ENCODE peak calls at places on chromosome 17, in four cellular contexts. One of them, this sample, is unnamed. For H3K9me3, the result is how much of the 10 kb centered on the place peaks cover.

GRCh38 chr17:11950771-11951519 is 46.3 kb downstream of the ZNF18 start:
- DNase-seq in tibial nerve: no peak
- DNase-seq in ovary: no peak
- DNase-seq in OCI-LY7: no peak
- DNase-seq in this sample: no peak

GRCh38 chr17:52025231-52025630 is 133.3 kb downstream of the CA10 start:
- DNase-seq in ovary: no peak
- DNase-seq in OCI-LY7: no peak
- DNase-seq in tibial nerve: no peak
- DNase-seq in this sample: no peak

GRCh38 chr17:50947844-50948514 is 81.8 kb upstream of the TOB1 start:
- DNase-seq in OCI-LY7: no peak
- DNase-seq in tibial nerve: no peak
- DNase-seq in ovary: peak
- DNase-seq in this sample: no peak

GRCh38 chr17:73757324-73757942 is 113.2 kb upstream of the SDK2 start:
- DNase-seq in tibial nerve: no peak
- DNase-seq in OCI-LY7: no peak
- DNase-seq in ovary: no peak
- DNase-seq in this sample: no peak

GRCh38 chr17:74437702-74438101 is 5.8 kb downstream of the GPRC5C start:
- DNase-seq in OCI-LY7: peak
- DNase-seq in ovary: no peak
- DNase-seq in tibial nerve: no peak
- DNase-seq in this sample: no peak

GRCh38 chr17:38341035-38341721 is 2.6 kb downstream of the GPR179 start:
- DNase-seq in OCI-LY7: no peak
- DNase-seq in ovary: no peak
- DNase-seq in tibial nerve: peak
- DNase-seq in this sample: no peak

GRCh38 chr17:29615048-29615385 is 7.7 kb downstream of the CORO6 start:
- DNase-seq in tibial nerve: no peak
- DNase-seq in ovary: no peak
- DNase-seq in OCI-LY7: no peak
- DNase-seq in this sample: no peak

GRCh38 chr17:66255112-66255511 is 25.9 kb upstream of the APOH start:
- DNase-seq in OCI-LY7: peak
- DNase-seq in ovary: no peak
- DNase-seq in tibial nerve: peak
- DNase-seq in this sample: no peak

GRCh38 chr17:34059423-34060220 is 195.5 kb upstream of the CCL2 start:
- DNase-seq in tibial nerve: no peak
- DNase-seq in ovary: no peak
- DNase-seq in OCI-LY7: no peak
- DNase-seq in this sample: no peak

GRCh38 chr17:82328994-82329507 is 4.5 kb downstream of the SECTM1 start:
- DNase-seq in OCI-LY7: no peak
- DNase-seq in tibial nerve: no peak
- DNase-seq in ovary: no peak
- DNase-seq in this sample: no peak

GRCh38 chr17:52128721-52129120 is 29.8 kb downstream of the CA10 start:
- DNase-seq in OCI-LY7: no peak
- DNase-seq in tibial nerve: no peak
- DNase-seq in ovary: no peak
- DNase-seq in this sample: no peak

GRCh38 chr17:76943781-76944213 is 75.6 kb downstream of the MGAT5B start:
- DNase-seq in tibial nerve: no peak
- DNase-seq in ovary: no peak
- DNase-seq in OCI-LY7: no peak
- DNase-seq in this sample: no peak

GRCh38 chr17:37802061-37802460 is 57.2 kb upstream of the HNF1B start:
- DNase-seq in OCI-LY7: no peak
- DNase-seq in tibial nerve: no peak
- DNase-seq in ovary: no peak
- DNase-seq in this sample: no peak

GRCh38 chr17:79800325-79801155 is 3.7 kb upstream of the CBX8 start:
- DNase-seq in ovary: no peak
- DNase-seq in OCI-LY7: peak
- DNase-seq in tibial nerve: no peak
- DNase-seq in this sample: no peak

GRCh38 chr17:79749156-79749815 is 18.5 kb downstream of the ENPP7 start:
- DNase-seq in ovary: no peak
- DNase-seq in tibial nerve: no peak
- DNase-seq in OCI-LY7: no peak
- DNase-seq in this sample: no peak

GRCh38 chr17:67819722-67820121 is 5.6 kb upstream of the BPTF start:
- DNase-seq in ovary: no peak
- DNase-seq in tibial nerve: no peak
- DNase-seq in OCI-LY7: no peak
- DNase-seq in this sample: no peak

GRCh38 chr17:32258383-32259121 is 7.1 kb upstream of the RHBDL3 start:
- DNase-seq in tibial nerve: no peak
- DNase-seq in ovary: no peak
- DNase-seq in OCI-LY7: no peak
- DNase-seq in this sample: no peak

GRCh38 chr17:2174471-2175293 is 119.8 kb downstream of the HIC1 start:
- DNase-seq in ovary: peak
- DNase-seq in OCI-LY7: no peak
- DNase-seq in tibial nerve: no peak
- DNase-seq in this sample: peak

GRCh38 chr17:82978354-82978753 is 101.1 kb upstream of the METRNL start:
- DNase-seq in tibial nerve: no peak
- DNase-seq in OCI-LY7: no peak
- DNase-seq in ovary: no peak
- DNase-seq in this sample: no peak

GRCh38 chr17:47837401-47838039 is 3.6 kb downstream of the SCRN2 start:
- DNase-seq in ovary: no peak
- DNase-seq in tibial nerve: no peak
- DNase-seq in OCI-LY7: no peak
- DNase-seq in this sample: no peak

GRCh38 chr17:16106161-16106891 is 106.7 kb downstream of the TTC19 start:
- DNase-seq in tibial nerve: no peak
- DNase-seq in ovary: no peak
- DNase-seq in OCI-LY7: no peak
- DNase-seq in this sample: no peak

GRCh38 chr17:70905796-70906195 is 736.5 kb downstream of the KCNJ2 start:
- DNase-seq in OCI-LY7: no peak
- DNase-seq in tibial nerve: peak
- DNase-seq in ovary: no peak
- DNase-seq in this sample: peak

GRCh38 chr17:70906808-70907207 is 737.5 kb downstream of the KCNJ2 start:
- DNase-seq in ovary: no peak
- DNase-seq in OCI-LY7: no peak
- DNase-seq in tibial nerve: no peak
- DNase-seq in this sample: peak

GRCh38 chr17:70896843-70897242 is 727.5 kb downstream of the KCNJ2 start:
- DNase-seq in OCI-LY7: no peak
- DNase-seq in tibial nerve: no peak
- DNase-seq in ovary: no peak
- DNase-seq in this sample: no peak

DNA sequence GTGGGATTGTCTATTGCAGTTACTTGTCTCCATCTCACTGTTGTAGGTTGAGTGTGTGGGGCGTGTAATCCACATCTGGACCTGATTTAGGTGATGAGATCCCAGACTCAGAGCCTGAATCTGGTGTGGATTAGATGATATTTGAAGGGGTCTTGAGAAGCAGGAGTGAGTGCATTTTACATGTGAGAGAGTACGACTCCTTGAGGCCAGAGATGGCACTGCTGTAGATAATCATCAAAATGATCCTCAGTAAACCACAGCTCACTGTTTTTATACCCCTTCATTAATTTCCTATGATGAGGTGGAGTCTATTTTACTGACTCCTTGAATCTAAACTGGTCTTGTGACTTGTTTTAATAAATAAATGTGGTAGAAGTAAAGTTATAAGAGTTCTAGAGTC is 732.5 kb downstream of the KCNJ2 start:
- DNase-seq in tibial nerve: no peak
- DNase-seq in OCI-LY7: no peak
- DNase-seq in ovary: no peak
- DNase-seq in this sample: no peak
- H3K9me3 ChIP-seq in tibial nerve: under half
- H3K9me3 ChIP-seq in OCI-LY7: under half
- H3K9me3 ChIP-seq in ovary: under half
- H3K9me3 ChIP-seq in this sample: under half

GRCh38 chr17:39916918-39917317 is 1.5 kb downstream of the GSDMB start:
- DNase-seq in tibial nerve: no peak
- DNase-seq in ovary: no peak
- DNase-seq in OCI-LY7: no peak
- DNase-seq in this sample: no peak
- TF ChIP-seq CTCF in tibial nerve: no peak
- TF ChIP-seq CTCF in ovary: no peak
- TF ChIP-seq CTCF in OCI-LY7: no peak
- TF ChIP-seq CTCF in this sample: no peak

GRCh38 chr17:54439816-54440215 is 460.8 kb upstream of the TOM1L1 start:
- DNase-seq in ovary: no peak
- DNase-seq in tibial nerve: no peak
- DNase-seq in OCI-LY7: no peak
- DNase-seq in this sample: no peak
- H3K9me3 ChIP-seq in ovary: under half
- H3K9me3 ChIP-seq in tibial nerve: under half
- H3K9me3 ChIP-seq in OCI-LY7: under half
- H3K9me3 ChIP-seq in this sample: under half

GRCh38 chr17:57853695-57854094 is 3.9 kb upstream of the MRPS23 start:
- DNase-seq in ovary: no peak
- DNase-seq in OCI-LY7: no peak
- DNase-seq in tibial nerve: no peak
- DNase-seq in this sample: no peak

GRCh38 chr17:57849163-57849873 is 526 bp downstream of the MRPS23 start:
- DNase-seq in OCI-LY7: no peak
- DNase-seq in tibial nerve: no peak
- DNase-seq in ovary: no peak
- DNase-seq in this sample: no peak

GRCh38 chr17:57852955-57853328 is 3.1 kb upstream of the MRPS23 start:
- DNase-seq in OCI-LY7: no peak
- DNase-seq in tibial nerve: no peak
- DNase-seq in ovary: no peak
- DNase-seq in this sample: no peak

GRCh38 chr17:57852041-57852954 is 2.5 kb upstream of the MRPS23 start:
- DNase-seq in ovary: no peak
- DNase-seq in OCI-LY7: no peak
- DNase-seq in tibial nerve: no peak
- DNase-seq in this sample: no peak

GRCh38 chr17:57849874-57850754 is at the start of gene MRPS23:
- DNase-seq in OCI-LY7: peak
- DNase-seq in ovary: peak
- DNase-seq in tibial nerve: peak
- DNase-seq in this sample: peak
- TF ChIP-seq CTCF in OCI-LY7: no peak
- TF ChIP-seq CTCF in ovary: no peak
- TF ChIP-seq CTCF in tibial nerve: peak
- TF ChIP-seq CTCF in this sample: no peak

GRCh38 chr17:57294629-57295501 is 38.5 kb downstream of the MSI2 start:
- DNase-seq in OCI-LY7: no peak
- DNase-seq in tibial nerve: no peak
- DNase-seq in ovary: no peak
- DNase-seq in this sample: no peak
- H3K9me3 ChIP-seq in OCI-LY7: under half
- H3K9me3 ChIP-seq in tibial nerve: under half
- H3K9me3 ChIP-seq in ovary: under half
- H3K9me3 ChIP-seq in this sample: under half

DNA sequence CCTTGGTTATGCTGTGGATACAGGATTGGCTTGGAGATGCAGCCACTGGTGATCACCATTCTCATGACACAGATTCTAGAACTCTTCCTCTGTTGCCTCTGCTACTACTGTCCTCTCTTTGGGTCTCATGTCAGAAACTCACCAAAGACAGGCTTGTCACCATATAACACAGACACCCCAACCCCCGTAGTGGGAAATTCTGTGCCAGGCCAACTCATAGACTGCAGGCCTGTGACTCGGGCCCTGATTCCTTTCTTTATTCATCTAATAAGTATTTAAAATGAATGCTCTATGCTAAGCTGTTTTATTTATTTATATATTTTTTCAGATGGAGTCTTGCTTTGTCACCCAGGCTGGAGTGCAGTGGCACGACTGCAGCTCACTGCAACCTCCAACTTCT is 9.5 kb downstream of the CYB5D2 start:
- DNase-seq in ovary: no peak
- DNase-seq in OCI-LY7: no peak
- DNase-seq in tibial nerve: no peak
- DNase-seq in this sample: no peak
- TF ChIP-seq CTCF in ovary: no peak
- TF ChIP-seq CTCF in OCI-LY7: no peak
- TF ChIP-seq CTCF in tibial nerve: no peak
- TF ChIP-seq CTCF in this sample: no peak

GRCh38 chr17:27065588-27065987 is 228.3 kb upstream of the WSB1 start:
- DNase-seq in ovary: no peak
- DNase-seq in tibial nerve: no peak
- DNase-seq in OCI-LY7: no peak
- DNase-seq in this sample: no peak
- H3K9me3 ChIP-seq in ovary: under half
- H3K9me3 ChIP-seq in tibial nerve: under half
- H3K9me3 ChIP-seq in OCI-LY7: under half
- H3K9me3 ChIP-seq in this sample: under half

DNA sequence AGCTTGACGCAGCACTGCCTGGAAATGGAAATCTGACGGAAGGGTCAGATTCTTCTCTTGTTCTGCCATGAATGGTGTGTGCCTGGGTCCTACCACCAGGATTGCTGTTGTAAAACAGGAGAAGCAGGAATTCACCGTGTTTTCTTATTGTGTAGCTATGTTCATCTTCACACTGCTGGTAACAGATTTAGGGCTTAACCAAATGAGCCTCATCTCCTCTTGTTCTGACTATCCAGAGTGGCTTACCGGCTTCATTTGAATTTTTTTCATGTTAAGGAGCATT is 97.3 kb upstream of the CHMP6 start:
- DNase-seq in OCI-LY7: no peak
- DNase-seq in ovary: no peak
- DNase-seq in tibial nerve: no peak
- DNase-seq in this sample: no peak
- TF ChIP-seq CTCF in OCI-LY7: no peak
- TF ChIP-seq CTCF in ovary: no peak
- TF ChIP-seq CTCF in tibial nerve: no peak
- TF ChIP-seq CTCF in this sample: no peak

GRCh38 chr17:54452666-54453348 is 447.8 kb upstream of the TOM1L1 start:
- DNase-seq in OCI-LY7: no peak
- DNase-seq in tibial nerve: no peak
- DNase-seq in ovary: no peak
- DNase-seq in this sample: no peak

GRCh38 chr17:54451051-54451450 is 449.6 kb upstream of the TOM1L1 start:
- DNase-seq in OCI-LY7: no peak
- DNase-seq in ovary: no peak
- DNase-seq in tibial nerve: no peak
- DNase-seq in this sample: no peak

GRCh38 chr17:54455251-54455868 is 445.3 kb upstream of the TOM1L1 start:
- DNase-seq in tibial nerve: no peak
- DNase-seq in OCI-LY7: peak
- DNase-seq in ovary: no peak
- DNase-seq in this sample: no peak
- H3K9me3 ChIP-seq in tibial nerve: under half
- H3K9me3 ChIP-seq in OCI-LY7: under half
- H3K9me3 ChIP-seq in ovary: under half
- H3K9me3 ChIP-seq in this sample: under half

This sample was measured in right atrium auricular region.